ENCODE peak calls at places on chromosome 11, in eight cellular contexts. K, V, M, J, D, C, X and A are unnamed samples.

GRCh38 chr11:73257342-73258103 is 14.6 kb upstream of the P2RY6 start:
- DNase-seq in K (peak; percentile 27), V (no peak), M (peak; percentile 33), J (no peak), D (peak; percentile 95), C (peak; percentile 91), X (peak; percentile 89), A (peak; percentile 90)

GRCh38 chr11:43581370-43582023 is 99.0 kb upstream of the HSD17B12 start:
- DNase-seq in K (no peak), V (no peak), M (no peak), J (no peak), D (no peak), C (no peak), X (no peak), A (no peak)

GRCh38 chr11:91967018-91967715 is 257.5 kb upstream of the FAT3 start:
- DNase-seq in K (no peak), V (no peak), M (no peak), J (no peak), D (no peak), C (no peak), X (no peak), A (no peak)

GRCh38 chr11:65642014-65642671 is 4.2 kb downstream of the SIPA1 start:
- DNase-seq in K (no peak), V (no peak), M (peak; percentile 89), J (no peak), D (no peak), C (no peak), X (no peak), A (no peak)

GRCh38 chr11:121659811-121660210 is 207.0 kb upstream of the SORL1-AS1 start:
- DNase-seq in K (no peak), V (no peak), M (no peak), J (no peak), D (no peak), C (no peak), X (no peak), A (no peak)

GRCh38 chr11:68270334-68271022 is 1.3 kb downstream of the C11orf24 start:
- DNase-seq in K (no peak), V (no peak), M (no peak), J (no peak), D (no peak), C (no peak), X (no peak), A (no peak)

GRCh38 chr11:3950996-3951662 is 95.7 kb downstream of the STIM1 start:
- DNase-seq in K (no peak), V (no peak), M (no peak), J (no peak), D (peak; percentile 35), C (peak; percentile 81), X (no peak), A (no peak)

GRCh38 chr11:94855666-94856065 is 87.5 kb downstream of the AMOTL1 start:
- DNase-seq in K (no peak), V (no peak), M (no peak), J (no peak), D (no peak), C (no peak), X (no peak), A (no peak)

GRCh38 chr11:10654211-10655150 is 39.1 kb downstream of the IRAG1 start:
- DNase-seq in K (no peak), V (no peak), M (no peak), J (no peak), D (peak; percentile 59), C (peak; percentile 67), X (no peak), A (no peak)

GRCh38 chr11:128262463-128263345 is 324.7 kb downstream of the ETS1 start:
- DNase-seq in K (no peak), V (no peak), M (no peak), J (no peak), D (no peak), C (no peak), X (no peak), A (no peak)

GRCh38 chr11:111777094-111778046 is 11.2 kb upstream of the PPP2R1B start:
- DNase-seq in K (no peak), V (peak; percentile 37), M (no peak), J (peak; percentile 45), D (peak; percentile 62), C (peak; percentile 82), X (peak; percentile 64), A (peak; percentile 56)

GRCh38 chr11:35629914-35630313 is 11.7 kb downstream of the FJX1 start:
- DNase-seq in K (no peak), V (no peak), M (no peak), J (peak; percentile 92), D (peak; percentile 98), C (peak; percentile 100), X (peak; percentile 98), A (peak; percentile 88)

GRCh38 chr11:134074346-134074745 is 5.5 kb downstream of the JAM3 start:
- DNase-seq in K (no peak), V (no peak), M (no peak), J (no peak), D (no peak), C (no peak), X (no peak), A (no peak)

GRCh38 chr11:58739725-58740430 is 8.1 kb upstream of the GLYAT start:
- DNase-seq in K (no peak), V (no peak), M (no peak), J (no peak), D (peak; percentile 8), C (peak; percentile 32), X (peak; percentile 3), A (no peak)

GRCh38 chr11:88179966-88180629 is 4.9 kb upstream of the RAB38 start:
- DNase-seq in K (no peak), V (no peak), M (no peak), J (no peak), D (no peak), C (peak; percentile 13), X (no peak), A (no peak)
- TF ChIP-seq CTCF in K (no peak), V (no peak), M (no peak), J (no peak), D (no peak), C (no peak), X (no peak), A (no peak)

GRCh38 chr11:46305295-46305694 is 27.8 kb downstream of the CREB3L1 start:
- DNase-seq in K (no peak), V (no peak), M (no peak), J (no peak), D (peak; percentile 35), C (peak; percentile 35), X (no peak), A (no peak)
- TF ChIP-seq CTCF in K (no peak), V (no peak), M (no peak), J (no peak), D (peak; percentile 7), C (peak; percentile 14), X (peak; percentile 23), A (no peak)

DNA sequence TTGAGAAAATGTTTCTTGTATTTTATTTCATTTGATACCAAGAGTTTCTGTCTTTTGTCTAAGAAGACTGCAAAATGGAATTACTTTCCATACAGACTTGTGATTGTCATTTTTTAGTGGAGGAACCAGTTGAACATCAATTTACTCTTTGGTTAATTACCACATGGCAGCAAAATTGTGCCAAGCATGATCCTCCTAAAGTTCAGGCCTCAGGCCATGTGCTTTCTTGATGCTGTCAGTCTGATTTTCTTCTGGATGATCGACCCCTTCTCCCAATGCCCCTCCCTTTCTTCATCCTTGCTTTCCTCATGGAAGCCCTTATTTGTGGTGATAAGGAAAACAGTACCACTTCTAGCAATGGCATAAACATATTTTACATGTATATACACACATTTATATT is 76.2 kb downstream of the SVIP start:
- DNase-seq in K (no peak), V (no peak), M (no peak), J (no peak), D (no peak), C (no peak), X (no peak), A (no peak)
- TF ChIP-seq CTCF in K (no peak), V (no peak), M (no peak), J (no peak), D (no peak), C (no peak), X (no peak), A (no peak)

GRCh38 chr11:116458546-116458945 is 314.2 kb downstream of the BUD13 start:
- DNase-seq in K (no peak), V (no peak), M (no peak), J (no peak), D (no peak), C (no peak), X (no peak), A (no peak)

GRCh38 chr11:116457336-116458007 is 315.3 kb downstream of the BUD13 start:
- DNase-seq in K (no peak), V (no peak), M (no peak), J (no peak), D (no peak), C (no peak), X (no peak), A (no peak)

GRCh38 chr11:116452447-116452846 is 320.3 kb downstream of the BUD13 start:
- DNase-seq in K (no peak), V (no peak), M (no peak), J (no peak), D (no peak), C (no peak), X (no peak), A (no peak)

GRCh38 chr11:116454951-116455350 is 317.8 kb downstream of the BUD13 start:
- DNase-seq in K (no peak), V (no peak), M (no peak), J (no peak), D (no peak), C (no peak), X (no peak), A (no peak)

GRCh38 chr11:116454020-116454645 is 318.7 kb downstream of the BUD13 start:
- DNase-seq in K (peak; percentile 49), V (peak; percentile 28), M (peak; percentile 80), J (peak; percentile 25), D (peak; percentile 11), C (peak; percentile 27), X (peak; percentile 8), A (no peak)
- TF ChIP-seq CTCF in K (peak; percentile 42), V (peak; percentile 36), M (peak; percentile 75), J (peak; percentile 78), D (peak; percentile 65), C (peak; percentile 50), X (peak; percentile 70), A (peak; percentile 54)